ENCODE peak calls at places on chromosomes 2 and 18, in nine cellular contexts. One of them, this sample, is unnamed.

GRCh38 chr2:42513252-42513918 is 19.6 kb upstream of the KCNG3 start:
- DNase-seq in esophagus squamous epithelium: no peak
- DNase-seq in fibroblast of mammary gland: peak; percentile 71
- DNase-seq in body of pancreas: peak; percentile 48
- DNase-seq in left ventricle myocardium inferior: no peak
- DNase-seq in adrenal gland: peak; percentile 50
- DNase-seq in progenitor cell of endocrine pancreas: no peak
- DNase-seq in Peyer's patch: peak; percentile 50
- DNase-seq in CD4-positive, alpha-beta T cell: no peak
- DNase-seq in this sample: no peak

GRCh38 chr2:142883526-142883925 is 6.1 kb downstream of the KYNU start:
- DNase-seq in esophagus squamous epithelium: no peak
- DNase-seq in fibroblast of mammary gland: no peak
- DNase-seq in body of pancreas: no peak
- DNase-seq in left ventricle myocardium inferior: no peak
- DNase-seq in adrenal gland: no peak
- DNase-seq in progenitor cell of endocrine pancreas: no peak
- DNase-seq in Peyer's patch: no peak
- DNase-seq in CD4-positive, alpha-beta T cell: no peak
- DNase-seq in this sample: no peak

GRCh38 chr2:197204855-197205254 is 105.7 kb downstream of the ANKRD44 start:
- DNase-seq in esophagus squamous epithelium: no peak
- DNase-seq in fibroblast of mammary gland: no peak
- DNase-seq in body of pancreas: no peak
- DNase-seq in left ventricle myocardium inferior: no peak
- DNase-seq in adrenal gland: no peak
- DNase-seq in progenitor cell of endocrine pancreas: no peak
- DNase-seq in Peyer's patch: no peak
- DNase-seq in CD4-positive, alpha-beta T cell: no peak
- DNase-seq in this sample: no peak

GRCh38 chr18:32803571-32803970 is 30.7 kb upstream of the KLHL14 start:
- DNase-seq in esophagus squamous epithelium: no peak
- DNase-seq in fibroblast of mammary gland: no peak
- DNase-seq in body of pancreas: no peak
- DNase-seq in left ventricle myocardium inferior: no peak
- DNase-seq in adrenal gland: no peak
- DNase-seq in progenitor cell of endocrine pancreas: peak; percentile 25
- DNase-seq in Peyer's patch: peak; percentile 49
- DNase-seq in CD4-positive, alpha-beta T cell: no peak
- DNase-seq in this sample: no peak

GRCh38 chr2:203730076-203730729 is 23.8 kb downstream of the CD28 start:
- DNase-seq in esophagus squamous epithelium: no peak
- DNase-seq in fibroblast of mammary gland: peak; percentile 26
- DNase-seq in body of pancreas: no peak
- DNase-seq in left ventricle myocardium inferior: no peak
- DNase-seq in adrenal gland: no peak
- DNase-seq in progenitor cell of endocrine pancreas: no peak
- DNase-seq in Peyer's patch: no peak
- DNase-seq in CD4-positive, alpha-beta T cell: no peak
- DNase-seq in this sample: no peak

GRCh38 chr18:68431111-68431921 is 283.6 kb downstream of the TMX3 start:
- DNase-seq in esophagus squamous epithelium: no peak
- DNase-seq in fibroblast of mammary gland: no peak
- DNase-seq in body of pancreas: no peak
- DNase-seq in left ventricle myocardium inferior: no peak
- DNase-seq in adrenal gland: no peak
- DNase-seq in progenitor cell of endocrine pancreas: no peak
- DNase-seq in Peyer's patch: no peak
- DNase-seq in CD4-positive, alpha-beta T cell: no peak
- DNase-seq in this sample: no peak

GRCh38 chr2:153478289-153479261 is at the start of gene RPRM:
- DNase-seq in esophagus squamous epithelium: no peak
- DNase-seq in fibroblast of mammary gland: peak; percentile 57
- DNase-seq in body of pancreas: peak; percentile 68
- DNase-seq in left ventricle myocardium inferior: peak; percentile 64
- DNase-seq in adrenal gland: peak; percentile 90
- DNase-seq in progenitor cell of endocrine pancreas: peak; percentile 84
- DNase-seq in Peyer's patch: peak; percentile 63
- DNase-seq in CD4-positive, alpha-beta T cell: peak; percentile 40
- DNase-seq in this sample: peak; percentile 48

GRCh38 chr2:100793982-100794381 is 26.0 kb upstream of the NPAS2 start:
- DNase-seq in esophagus squamous epithelium: no peak
- DNase-seq in fibroblast of mammary gland: no peak
- DNase-seq in body of pancreas: no peak
- DNase-seq in left ventricle myocardium inferior: no peak
- DNase-seq in adrenal gland: no peak
- DNase-seq in progenitor cell of endocrine pancreas: no peak
- DNase-seq in Peyer's patch: no peak
- DNase-seq in CD4-positive, alpha-beta T cell: no peak
- DNase-seq in this sample: no peak

GRCh38 chr2:157497603-157498314 is 53.9 kb upstream of the CYTIP start:
- DNase-seq in esophagus squamous epithelium: no peak
- DNase-seq in fibroblast of mammary gland: peak; percentile 50
- DNase-seq in body of pancreas: no peak
- DNase-seq in left ventricle myocardium inferior: no peak
- DNase-seq in adrenal gland: no peak
- DNase-seq in progenitor cell of endocrine pancreas: no peak
- DNase-seq in Peyer's patch: peak; percentile 60
- DNase-seq in CD4-positive, alpha-beta T cell: no peak
- DNase-seq in this sample: no peak

GRCh38 chr18:49849331-49850217 is 36.2 kb upstream of the ACAA2 start:
- DNase-seq in esophagus squamous epithelium: no peak
- DNase-seq in fibroblast of mammary gland: peak; percentile 92
- DNase-seq in body of pancreas: peak; percentile 60
- DNase-seq in left ventricle myocardium inferior: peak; percentile 31
- DNase-seq in adrenal gland: no peak
- DNase-seq in progenitor cell of endocrine pancreas: no peak
- DNase-seq in Peyer's patch: peak; percentile 93
- DNase-seq in CD4-positive, alpha-beta T cell: no peak
- DNase-seq in this sample: peak; percentile 42

GRCh38 chr2:111068435-111069058 is 52.2 kb upstream of the BCL2L11 start:
- DNase-seq in esophagus squamous epithelium: no peak
- DNase-seq in fibroblast of mammary gland: no peak
- DNase-seq in body of pancreas: peak; percentile 52
- DNase-seq in left ventricle myocardium inferior: no peak
- DNase-seq in adrenal gland: no peak
- DNase-seq in progenitor cell of endocrine pancreas: no peak
- DNase-seq in Peyer's patch: no peak
- DNase-seq in CD4-positive, alpha-beta T cell: no peak
- DNase-seq in this sample: no peak

GRCh38 chr18:79588636-79589481 is 90.7 kb upstream of the CTDP1 start:
- DNase-seq in esophagus squamous epithelium: no peak
- DNase-seq in fibroblast of mammary gland: peak; percentile 94
- DNase-seq in body of pancreas: peak; percentile 65
- DNase-seq in left ventricle myocardium inferior: peak; percentile 86
- DNase-seq in adrenal gland: peak; percentile 91
- DNase-seq in progenitor cell of endocrine pancreas: no peak
- DNase-seq in Peyer's patch: peak; percentile 83
- DNase-seq in CD4-positive, alpha-beta T cell: no peak
- DNase-seq in this sample: peak; percentile 54

GRCh38 chr2:69960821-69961220 is 610 bp downstream of the ASPRV1 start:
- DNase-seq in esophagus squamous epithelium: no peak
- DNase-seq in fibroblast of mammary gland: no peak
- DNase-seq in body of pancreas: no peak
- DNase-seq in left ventricle myocardium inferior: no peak
- DNase-seq in adrenal gland: no peak
- DNase-seq in progenitor cell of endocrine pancreas: no peak
- DNase-seq in Peyer's patch: peak; percentile 38
- DNase-seq in CD4-positive, alpha-beta T cell: no peak
- DNase-seq in this sample: no peak

GRCh38 chr2:151668737-151669136 is 65.5 kb downstream of the NEB start:
- DNase-seq in esophagus squamous epithelium: no peak
- DNase-seq in fibroblast of mammary gland: no peak
- DNase-seq in body of pancreas: no peak
- DNase-seq in left ventricle myocardium inferior: no peak
- DNase-seq in adrenal gland: no peak
- DNase-seq in progenitor cell of endocrine pancreas: no peak
- DNase-seq in Peyer's patch: no peak
- DNase-seq in CD4-positive, alpha-beta T cell: no peak
- DNase-seq in this sample: no peak
- TF ChIP-seq CTCF in esophagus squamous epithelium: no peak
- TF ChIP-seq CTCF in fibroblast of mammary gland: no peak
- TF ChIP-seq CTCF in body of pancreas: no peak
- TF ChIP-seq CTCF in left ventricle myocardium inferior: no peak
- TF ChIP-seq CTCF in adrenal gland: no peak
- TF ChIP-seq CTCF in progenitor cell of endocrine pancreas: no peak
- TF ChIP-seq CTCF in Peyer's patch: no peak
- TF ChIP-seq CTCF in CD4-positive, alpha-beta T cell: no peak
- TF ChIP-seq CTCF in this sample: no peak

DNA sequence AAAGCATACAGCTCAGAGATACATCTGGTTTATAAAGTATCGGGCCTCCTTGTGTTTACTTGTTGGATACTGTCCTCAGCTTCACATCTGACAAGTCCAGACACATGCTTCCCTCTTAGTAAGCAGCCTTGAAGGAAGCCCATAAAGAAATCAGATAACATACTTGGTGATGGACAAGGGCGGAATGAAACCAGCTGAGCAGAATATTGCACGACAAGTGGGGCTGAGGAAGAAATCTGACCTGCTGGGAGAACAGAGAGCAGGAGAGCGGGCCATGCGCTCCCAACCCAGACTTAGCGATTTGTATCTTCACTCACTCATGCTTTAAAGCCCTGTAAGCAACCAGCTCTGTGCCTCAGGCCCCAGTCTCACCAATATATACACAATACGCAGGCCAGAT is 208.4 kb downstream of the CDH20 start:
- DNase-seq in esophagus squamous epithelium: no peak
- DNase-seq in fibroblast of mammary gland: no peak
- DNase-seq in body of pancreas: no peak
- DNase-seq in left ventricle myocardium inferior: no peak
- DNase-seq in adrenal gland: no peak
- DNase-seq in progenitor cell of endocrine pancreas: no peak
- DNase-seq in Peyer's patch: no peak
- DNase-seq in CD4-positive, alpha-beta T cell: no peak
- DNase-seq in this sample: no peak
- TF ChIP-seq CTCF in esophagus squamous epithelium: no peak
- TF ChIP-seq CTCF in fibroblast of mammary gland: no peak
- TF ChIP-seq CTCF in body of pancreas: no peak
- TF ChIP-seq CTCF in left ventricle myocardium inferior: no peak
- TF ChIP-seq CTCF in adrenal gland: no peak
- TF ChIP-seq CTCF in progenitor cell of endocrine pancreas: no peak
- TF ChIP-seq CTCF in Peyer's patch: no peak
- TF ChIP-seq CTCF in CD4-positive, alpha-beta T cell: no peak
- TF ChIP-seq CTCF in this sample: no peak

GRCh38 chr18:60092073-60092472 is 192.3 kb downstream of the PMAIP1 start:
- DNase-seq in esophagus squamous epithelium: no peak
- DNase-seq in fibroblast of mammary gland: peak; percentile 29
- DNase-seq in body of pancreas: no peak
- DNase-seq in left ventricle myocardium inferior: no peak
- DNase-seq in adrenal gland: no peak
- DNase-seq in progenitor cell of endocrine pancreas: no peak
- DNase-seq in Peyer's patch: no peak
- DNase-seq in CD4-positive, alpha-beta T cell: no peak
- DNase-seq in this sample: no peak

DNA sequence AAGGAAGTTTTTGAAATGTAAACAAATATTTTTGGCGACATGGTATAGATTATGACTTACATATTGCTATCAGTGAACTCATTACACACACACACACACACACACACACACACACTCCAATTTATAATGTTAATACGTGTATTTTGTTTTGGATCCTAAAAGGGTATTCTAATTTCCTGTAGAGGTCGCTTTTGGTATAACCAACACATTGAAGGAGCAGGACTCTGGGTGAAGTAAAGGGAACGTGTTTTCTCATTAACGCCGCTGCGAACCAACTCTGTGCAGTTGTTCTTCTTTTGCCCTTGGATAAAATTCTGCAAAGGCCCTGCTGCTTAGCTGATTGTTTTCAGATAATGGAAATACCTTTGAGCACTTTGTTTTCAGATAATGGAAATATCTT is 190.4 kb downstream of the PMAIP1 start:
- DNase-seq in esophagus squamous epithelium: no peak
- DNase-seq in fibroblast of mammary gland: no peak
- DNase-seq in body of pancreas: no peak
- DNase-seq in left ventricle myocardium inferior: no peak
- DNase-seq in adrenal gland: no peak
- DNase-seq in progenitor cell of endocrine pancreas: no peak
- DNase-seq in Peyer's patch: no peak
- DNase-seq in CD4-positive, alpha-beta T cell: no peak
- DNase-seq in this sample: no peak
- TF ChIP-seq CTCF in esophagus squamous epithelium: no peak
- TF ChIP-seq CTCF in fibroblast of mammary gland: no peak
- TF ChIP-seq CTCF in body of pancreas: no peak
- TF ChIP-seq CTCF in left ventricle myocardium inferior: no peak
- TF ChIP-seq CTCF in adrenal gland: no peak
- TF ChIP-seq CTCF in progenitor cell of endocrine pancreas: peak; percentile 32
- TF ChIP-seq CTCF in Peyer's patch: no peak
- TF ChIP-seq CTCF in CD4-positive, alpha-beta T cell: no peak
- TF ChIP-seq CTCF in this sample: no peak

GRCh38 chr2:130822766-130823165 is 13.9 kb upstream of the ARHGEF4 start:
- DNase-seq in esophagus squamous epithelium: no peak
- DNase-seq in fibroblast of mammary gland: no peak
- DNase-seq in body of pancreas: no peak
- DNase-seq in left ventricle myocardium inferior: no peak
- DNase-seq in adrenal gland: no peak
- DNase-seq in progenitor cell of endocrine pancreas: no peak
- DNase-seq in Peyer's patch: no peak
- DNase-seq in CD4-positive, alpha-beta T cell: no peak
- DNase-seq in this sample: no peak

GRCh38 chr2:130825231-130825971 is 11.3 kb upstream of the ARHGEF4 start:
- DNase-seq in esophagus squamous epithelium: no peak
- DNase-seq in fibroblast of mammary gland: no peak
- DNase-seq in body of pancreas: no peak
- DNase-seq in left ventricle myocardium inferior: no peak
- DNase-seq in adrenal gland: no peak
- DNase-seq in progenitor cell of endocrine pancreas: no peak
- DNase-seq in Peyer's patch: no peak
- DNase-seq in CD4-positive, alpha-beta T cell: no peak
- DNase-seq in this sample: no peak

GRCh38 chr2:130823171-130823885 is 13.4 kb upstream of the ARHGEF4 start:
- DNase-seq in esophagus squamous epithelium: no peak
- DNase-seq in fibroblast of mammary gland: no peak
- DNase-seq in body of pancreas: no peak
- DNase-seq in left ventricle myocardium inferior: no peak
- DNase-seq in adrenal gland: no peak
- DNase-seq in progenitor cell of endocrine pancreas: no peak
- DNase-seq in Peyer's patch: no peak
- DNase-seq in CD4-positive, alpha-beta T cell: no peak
- DNase-seq in this sample: no peak

GRCh38 chr2:130824492-130825061 is 12.1 kb upstream of the ARHGEF4 start:
- DNase-seq in esophagus squamous epithelium: no peak
- DNase-seq in fibroblast of mammary gland: peak; percentile 93
- DNase-seq in body of pancreas: no peak
- DNase-seq in left ventricle myocardium inferior: no peak
- DNase-seq in adrenal gland: no peak
- DNase-seq in progenitor cell of endocrine pancreas: no peak
- DNase-seq in Peyer's patch: no peak
- DNase-seq in CD4-positive, alpha-beta T cell: peak; percentile 51
- DNase-seq in this sample: no peak

DNA sequence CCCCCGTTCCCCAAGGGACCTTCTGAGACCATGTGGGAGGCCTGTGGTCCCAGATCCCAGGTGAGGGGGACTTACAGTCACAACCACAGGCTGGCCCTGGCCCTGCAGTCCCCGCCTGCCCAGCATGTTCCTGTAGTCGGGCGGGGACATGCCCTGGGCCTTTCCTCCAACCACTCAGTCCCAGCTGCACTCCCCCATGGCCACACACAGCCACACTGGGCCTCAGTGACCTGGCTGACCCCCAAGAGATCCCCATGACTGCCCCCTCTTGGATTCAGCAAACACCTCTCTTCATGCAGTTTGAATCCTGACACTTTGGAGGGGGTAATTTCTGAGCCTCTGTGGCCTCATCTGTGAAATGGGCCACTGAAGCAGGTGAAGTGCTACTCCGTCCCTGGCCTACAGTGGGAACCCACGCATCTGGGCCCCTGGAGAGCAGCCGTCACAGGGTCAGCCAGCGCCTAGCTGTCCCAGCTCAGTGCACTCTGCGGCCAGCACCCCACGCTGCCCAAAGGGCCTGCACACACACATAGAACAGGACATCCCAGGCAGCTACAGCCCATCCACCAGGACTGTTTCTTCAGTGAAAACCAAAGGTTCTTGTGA is 12.7 kb upstream of the ARHGEF4 start:
- DNase-seq in esophagus squamous epithelium: no peak
- DNase-seq in fibroblast of mammary gland: no peak
- DNase-seq in body of pancreas: no peak
- DNase-seq in left ventricle myocardium inferior: no peak
- DNase-seq in adrenal gland: no peak
- DNase-seq in progenitor cell of endocrine pancreas: no peak
- DNase-seq in Peyer's patch: no peak
- DNase-seq in CD4-positive, alpha-beta T cell: no peak
- DNase-seq in this sample: no peak
- TF ChIP-seq CTCF in esophagus squamous epithelium: no peak
- TF ChIP-seq CTCF in fibroblast of mammary gland: no peak
- TF ChIP-seq CTCF in body of pancreas: no peak
- TF ChIP-seq CTCF in left ventricle myocardium inferior: no peak
- TF ChIP-seq CTCF in adrenal gland: no peak
- TF ChIP-seq CTCF in progenitor cell of endocrine pancreas: no peak
- TF ChIP-seq CTCF in Peyer's patch: no peak
- TF ChIP-seq CTCF in CD4-positive, alpha-beta T cell: no peak
- TF ChIP-seq CTCF in this sample: no peak

This sample was measured in omental fat pad.